ENCODE peak calls at places on chromosomes 16 and 17, in four cellular contexts. C, L, T and P are unnamed samples.

GRCh38 chr17:58986005-58986404 is 120.7 kb downstream of the TRIM37 start:
- DNase-seq in C (peak; percentile 11), T (no peak), L (no peak), P (no peak)

GRCh38 chr16:5442986-5443385 is 345.4 kb upstream of the EEF2KMT start:
- DNase-seq in T (no peak), L (no peak), C (no peak), P (no peak)

GRCh38 chr16:81003610-81004460 is 2.9 kb downstream of the CMC2 start:
- DNase-seq in L (peak; percentile 70), C (peak; percentile 47), T (peak; percentile 61), P (peak; percentile 28)

GRCh38 chr17:29764217-29764616 is 141.5 kb upstream of the CORO6 start:
- DNase-seq in L (no peak), C (no peak), T (no peak), P (no peak)

GRCh38 chr17:82085931-82086764 is 11.9 kb downstream of the FASN start:
- DNase-seq in L (peak; percentile 51), C (no peak), T (no peak), P (no peak)

GRCh38 chr16:22694887-22695382 is 119.0 kb upstream of the HS3ST2 start:
- DNase-seq in T (peak; percentile 80), C (peak; percentile 90), L (no peak), P (peak; percentile 52)

GRCh38 chr16:83356266-83356665 is 451.5 kb upstream of the HSBP1 start:
- DNase-seq in L (no peak), C (peak; percentile 65), T (peak; percentile 73), P (peak; percentile 64)

GRCh38 chr17:59972778-59973177 is 8.2 kb upstream of the RNFT1 start:
- DNase-seq in T (peak; percentile 30), C (peak; percentile 9), L (no peak), P (no peak)

GRCh38 chr16:67445913-67446907 is 15.3 kb downstream of the HSD11B2 start:
- DNase-seq in L (no peak), C (no peak), T (no peak), P (no peak)

GRCh38 chr17:64682261-64683181 is 20.4 kb upstream of the SMURF2 start:
- DNase-seq in L (no peak), C (peak; percentile 95), T (peak; percentile 77), P (peak; percentile 44)

GRCh38 chr16:81292936-81293335 is 21.8 kb upstream of the GAN start:
- DNase-seq in C (no peak), T (no peak), L (no peak), P (no peak)

GRCh38 chr17:66304304-66305174 is 2.1 kb downstream of the PRKCA start:
- DNase-seq in L (no peak), T (no peak), C (no peak), P (no peak)

GRCh38 chr16:20866161-20866772 is 33.9 kb downstream of the DCUN1D3 start:
- DNase-seq in C (peak; percentile 87), L (no peak), T (peak; percentile 88), P (peak; percentile 60)

GRCh38 chr17:50095626-50096037 is 481 bp downstream of the PDK2 start:
- DNase-seq in L (no peak), C (no peak), T (peak; percentile 22), P (no peak)

GRCh38 chr16:77223184-77223583 is 24.0 kb downstream of the SYCE1L start:
- DNase-seq in T (no peak), L (no peak), C (no peak), P (no peak)

GRCh38 chr17:7355053-7355452 is at the start of gene TMEM95:
- DNase-seq in L (peak; percentile 64), C (no peak), T (peak; percentile 37), P (no peak)

GRCh38 chr17:41956522-41956921 is 10.1 kb upstream of the CNP start:
- DNase-seq in L (no peak), C (no peak), T (no peak), P (no peak)

GRCh38 chr16:1407749-1408148 is 6.8 kb downstream of the UNKL start:
- DNase-seq in T (peak; percentile 43), C (peak; percentile 13), L (peak; percentile 70), P (no peak)

GRCh38 chr16:31201511-31202401 is 804 bp downstream of the PYCARD start:
- DNase-seq in C (no peak), L (peak; percentile 66), T (no peak), P (no peak)

GRCh38 chr17:49965522-49965905 is 3.5 kb upstream of the DLX4 start:
- DNase-seq in C (no peak), L (no peak), T (no peak), P (no peak)

GRCh38 chr16:18789515-18789849 is 652 bp downstream of the RPS15A start:
- DNase-seq in C (no peak), T (no peak), L (no peak), P (no peak)

GRCh38 chr17:80023261-80024205 is 12.1 kb downstream of the TBC1D16 start:
- DNase-seq in C (no peak), T (no peak), L (no peak), P (no peak)

GRCh38 chr16:47644166-47644565 is 183.0 kb downstream of the PHKB start:
- DNase-seq in L (no peak), T (peak; percentile 86), C (peak; percentile 89), P (peak; percentile 43)

GRCh38 chr17:77437017-77437416 is 296.2 kb downstream of the SEC14L1 start:
- DNase-seq in T (peak; percentile 90), L (no peak), C (peak; percentile 80), P (no peak)

GRCh38 chr17:7440113-7440822 is 956 bp downstream of the FGF11 start:
- DNase-seq in C (no peak), L (peak; percentile 86), T (peak; percentile 22), P (no peak)

GRCh38 chr16:17227278-17227677 is 243.5 kb downstream of the XYLT1 start:
- DNase-seq in C (no peak), T (no peak), L (no peak), P (no peak)

GRCh38 chr17:55259684-55260111 is 5.1 kb upstream of the HLF start:
- DNase-seq in L (no peak), C (no peak), T (no peak), P (no peak)
- H3K4me3 ChIP-seq in L (no peak overlapping the region), C (no peak overlapping the region), T (no peak overlapping the region), P (no peak overlapping the region)

GRCh38 chr16:27642753-27643152 is 92.8 kb downstream of the KATNIP start:
- DNase-seq in T (peak; percentile 39), C (peak; percentile 21), L (no peak), P (no peak)
- TF ChIP-seq CTCF in T (no peak), C (peak; percentile 32), L (peak; percentile 16), P (peak; percentile 32)

DNA sequence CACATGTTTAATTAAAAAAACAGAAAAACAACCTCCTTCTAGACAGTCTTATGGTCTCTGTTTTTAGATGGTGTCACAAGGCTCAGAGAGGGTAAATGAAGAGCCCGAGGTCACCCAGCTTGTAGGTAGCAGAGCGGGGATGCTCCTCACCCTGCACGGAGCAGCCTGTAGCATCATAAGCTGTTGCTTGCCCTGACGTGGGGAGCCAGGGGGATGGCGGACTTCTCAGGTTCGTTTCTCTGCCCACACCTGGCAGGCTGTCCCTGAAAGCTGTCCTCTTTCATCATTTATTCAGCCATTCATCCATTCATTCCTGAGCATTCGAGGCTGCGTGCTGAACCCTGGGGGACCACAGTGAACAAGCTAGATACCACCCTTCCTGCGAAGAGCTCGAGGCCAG is 75.7 kb upstream of the KSR1 start:
- DNase-seq in T (no peak), L (no peak), C (no peak), P (no peak)
- H3K4me3 ChIP-seq in T (peak overlapping the region; percentile 46), L (peak overlapping the region; percentile 34), C (no peak overlapping the region), P (peak overlapping the region; percentile 35)

DNA sequence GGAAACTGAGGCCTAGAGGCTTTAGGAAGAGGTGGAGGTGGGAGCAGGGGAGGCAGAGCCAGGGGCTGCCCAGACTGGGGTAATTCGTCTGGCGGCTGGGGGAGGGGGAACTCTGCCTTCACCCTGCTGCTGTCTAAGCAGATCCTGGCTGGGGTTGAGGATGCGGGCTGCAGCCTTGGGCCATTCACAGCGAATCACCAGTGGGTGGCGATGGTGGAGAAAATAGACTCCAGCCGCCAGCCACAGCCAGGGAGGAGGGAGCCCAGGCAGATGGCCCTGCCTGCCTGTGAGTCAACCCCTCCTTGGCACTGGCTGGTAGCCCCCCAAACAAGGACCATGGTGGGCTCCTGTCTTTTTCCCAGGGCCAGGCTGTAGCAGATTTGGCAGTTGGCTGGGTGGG is 41.7 kb upstream of the CDH5 start:
- DNase-seq in L (no peak), C (no peak), T (no peak), P (no peak)
- TF ChIP-seq CTCF in L (no peak), C (peak; percentile 12), T (peak; percentile 12), P (peak; percentile 17)

DNA sequence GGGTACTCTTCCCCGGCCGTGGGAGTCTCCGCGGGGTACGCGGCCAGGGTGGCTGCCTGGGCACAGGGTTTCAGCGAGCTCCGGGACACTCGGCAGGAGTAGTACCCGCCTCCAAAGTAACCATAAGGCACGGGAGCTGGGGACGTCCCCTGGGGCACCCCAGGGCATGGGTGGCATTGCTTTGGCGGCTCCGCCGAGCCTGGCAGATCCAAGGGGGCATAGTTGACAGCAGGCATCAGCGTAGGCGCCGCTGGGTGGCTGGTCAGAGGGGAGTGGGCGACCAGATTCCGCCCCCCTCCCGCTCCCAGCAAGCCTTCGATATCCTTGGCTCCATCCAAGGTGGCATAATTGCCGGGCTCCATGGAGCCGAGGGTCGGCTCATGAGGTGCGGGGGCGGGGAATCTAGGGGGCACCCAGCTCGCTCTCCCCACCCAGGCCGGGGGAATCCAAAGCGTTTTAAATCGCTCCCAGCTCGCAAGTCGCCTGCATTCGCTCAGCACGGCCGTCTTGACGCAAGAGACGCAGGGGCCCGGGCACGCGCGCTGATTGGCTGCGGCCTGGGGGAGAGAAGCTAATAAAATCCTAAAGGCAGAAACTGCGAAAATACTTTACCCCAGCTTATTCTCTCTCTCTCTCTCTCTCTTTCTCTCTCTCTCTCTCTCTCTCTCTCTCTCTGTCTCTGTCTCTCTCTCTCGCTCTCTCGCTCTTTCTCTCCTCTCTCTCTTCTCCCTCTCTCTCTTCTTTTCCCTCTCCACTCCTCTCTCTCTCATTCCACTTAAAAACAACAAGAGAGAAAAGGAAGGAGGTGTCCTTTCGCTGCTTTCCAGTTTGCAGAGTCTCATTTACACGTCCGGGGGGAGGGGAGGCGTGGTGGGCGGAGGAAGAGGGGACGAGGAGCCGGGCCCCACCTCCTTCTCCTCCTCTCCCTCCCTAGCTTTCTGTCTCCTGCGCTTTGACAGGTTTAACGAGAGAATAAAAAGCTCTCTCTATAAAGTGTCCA is at the start of gene HOXB13:
- DNase-seq in T (peak; percentile 27), C (peak; percentile 39), L (no peak), P (peak; percentile 38)
- H3K4me3 ChIP-seq in T (no peak within 1 kb of the TSS), C (peak within 1 kb of the TSS; percentile 27), L (peak within 1 kb of the TSS; percentile 56), P (peak within 1 kb of the TSS; percentile 65)

DNA sequence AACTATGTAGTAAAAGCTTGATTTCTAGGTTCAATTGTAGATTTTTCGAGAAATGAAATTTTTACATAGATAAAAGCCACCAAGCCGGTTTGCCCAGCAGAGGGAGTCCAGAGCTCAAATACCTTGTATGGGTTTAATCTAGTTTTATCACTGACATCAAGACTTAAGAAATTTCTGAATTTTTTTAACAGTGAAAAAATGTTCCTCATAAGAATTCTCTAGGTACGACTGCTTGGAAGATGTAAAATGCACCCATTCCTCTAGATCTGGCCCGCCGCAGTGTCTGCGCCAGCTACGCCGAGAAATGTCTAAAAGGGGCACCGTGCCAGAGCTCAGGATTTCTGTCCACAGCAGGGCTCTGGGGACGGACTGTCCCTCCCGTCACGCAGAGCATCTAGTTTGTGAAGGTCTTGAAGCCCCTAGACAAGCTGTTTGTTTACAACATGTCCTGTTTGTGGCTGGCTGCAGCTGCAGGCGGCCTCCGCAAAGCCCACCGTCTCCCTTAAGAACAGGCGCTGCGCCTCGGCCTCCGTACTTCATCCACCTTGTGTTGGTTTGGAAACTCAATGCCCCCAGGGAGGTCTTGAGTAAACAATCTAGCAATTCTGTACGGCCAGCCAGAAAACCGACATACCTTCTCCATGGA is 24.8 kb downstream of the MAP1LC3B start:
- DNase-seq in C (peak; percentile 72), L (no peak), T (peak; percentile 81), P (peak; percentile 25)
- TF ChIP-seq CTCF in C (peak; percentile 85), L (peak; percentile 69), T (peak; percentile 76), P (peak; percentile 69)